ENCODE peak calls at places on chromosomes 13 and 19, in eight cellular contexts. C, E, A, D, M, N, X and P are unnamed samples.

GRCh38 chr19:7119582-7119981 is 50.1 kb downstream of the ZNF557 start:
- DNase-seq in C (no peak), E (no peak), A (no peak), D (no peak), M (no peak), N (no peak), X (no peak), P (no peak)

GRCh38 chr19:53112286-53112685 is 9.1 kb upstream of the ZNF160 start:
- DNase-seq in C (no peak), E (no peak), A (no peak), D (no peak), M (no peak), N (no peak), X (no peak), P (no peak)

GRCh38 chr13:111314852-111315251 is 5.6 kb upstream of the TEX29 start:
- DNase-seq in C (no peak), E (no peak), A (no peak), D (no peak), M (no peak), N (no peak), X (no peak), P (no peak)

GRCh38 chr19:6204212-6204611 is 68.7 kb downstream of the ACSBG2 start:
- DNase-seq in C (no peak), E (no peak), A (no peak), D (no peak), M (no peak), N (no peak), X (no peak), P (no peak)

GRCh38 chr19:42028304-42029216 is 34.5 kb upstream of the ATP1A3 start:
- DNase-seq in C (no peak), E (no peak), A (no peak), D (no peak), M (no peak), N (no peak), X (no peak), P (no peak)

GRCh38 chr19:38060346-38060745 is 153.3 kb downstream of the SIPA1L3 start:
- DNase-seq in C (no peak), E (no peak), A (no peak), D (no peak), M (no peak), N (no peak), X (no peak), P (no peak)

GRCh38 chr19:40604647-40605200 is 3.6 kb downstream of the LTBP4 start:
- DNase-seq in C (no peak), E (no peak), A (no peak), D (no peak), M (no peak), N (no peak), X (no peak), P (no peak)

GRCh38 chr13:40613192-40613818 is 53.1 kb downstream of the FOXO1 start:
- DNase-seq in C (peak; percentile 60), E (peak; percentile 25), A (peak; percentile 32), D (no peak), M (no peak), N (peak; percentile 56), X (no peak), P (no peak)

GRCh38 chr19:29378543-29379105 is 147.2 kb upstream of the VSTM2B start:
- DNase-seq in C (no peak), E (no peak), A (no peak), D (no peak), M (peak; percentile 19), N (no peak), X (no peak), P (no peak)

GRCh38 chr13:28336193-28336657 is 158.7 kb downstream of the FLT1 start:
- DNase-seq in C (no peak), E (no peak), A (no peak), D (peak; percentile 32), M (no peak), N (no peak), X (no peak), P (no peak)

GRCh38 chr13:76717092-76717491 is 169.1 kb downstream of the KCTD12 start:
- DNase-seq in C (no peak), E (no peak), A (no peak), D (peak; percentile 50), M (no peak), N (no peak), X (no peak), P (no peak)

GRCh38 chr19:13920940-13921744 is 15.1 kb downstream of the CC2D1A start:
- DNase-seq in C (no peak), E (no peak), A (peak; percentile 39), D (no peak), M (no peak), N (no peak), X (no peak), P (no peak)

GRCh38 chr13:95298971-95299627 is 2.2 kb downstream of the ABCC4 start:
- DNase-seq in C (no peak), E (no peak), A (no peak), D (no peak), M (no peak), N (no peak), X (no peak), P (no peak)

GRCh38 chr13:49784886-49785570 is 7.5 kb downstream of the KPNA3 start:
- DNase-seq in C (no peak), E (no peak), A (no peak), D (no peak), M (no peak), N (no peak), X (no peak), P (no peak)

GRCh38 chr19:34316741-34317241 is 48.2 kb upstream of the GPI start:
- DNase-seq in C (no peak), E (no peak), A (no peak), D (peak; percentile 29), M (no peak), N (no peak), X (no peak), P (no peak)

GRCh38 chr13:49208619-49209018 is 11.5 kb upstream of the MLNR start:
- DNase-seq in C (no peak), E (no peak), A (no peak), D (no peak), M (no peak), N (no peak), X (no peak), P (no peak)

GRCh38 chr19:49997709-49998108 is 27.5 kb downstream of the VRK3 start:
- DNase-seq in C (no peak), E (no peak), A (no peak), D (no peak), M (no peak), N (no peak), X (no peak), P (no peak)

GRCh38 chr13:51243832-51244231 is 21.6 kb downstream of the FAM124A start:
- DNase-seq in C (no peak), E (no peak), A (peak; percentile 45), D (no peak), M (no peak), N (no peak), X (no peak), P (no peak)

GRCh38 chr19:19552811-19553210 is 14.7 kb downstream of the CILP2 start:
- DNase-seq in C (no peak), E (no peak), A (no peak), D (no peak), M (no peak), N (peak; percentile 52), X (no peak), P (no peak)

GRCh38 chr13:113120300-113121182 is 2.1 kb upstream of the F10 start:
- DNase-seq in C (no peak), E (no peak), A (no peak), D (peak; percentile 9), M (no peak), N (peak; percentile 22), X (no peak), P (no peak)

GRCh38 chr13:97225533-97225932 is 3.4 kb downstream of the MBNL2 start:
- DNase-seq in C (no peak), E (no peak), A (no peak), D (no peak), M (no peak), N (no peak), X (no peak), P (no peak)

GRCh38 chr13:84653915-84654534 is 771.8 kb upstream of the SLITRK1 start:
- DNase-seq in C (no peak), E (no peak), A (no peak), D (no peak), M (no peak), N (no peak), X (no peak), P (no peak)

GRCh38 chr19:13398780-13399726 is 107.2 kb downstream of the CACNA1A start:
- DNase-seq in C (no peak), E (no peak), A (no peak), D (no peak), M (no peak), N (no peak), X (no peak), P (no peak)

GRCh38 chr13:102251817-102252216 is 150.0 kb downstream of the FGF14 start:
- DNase-seq in C (no peak), E (no peak), A (no peak), D (no peak), M (no peak), N (no peak), X (no peak), P (no peak)

GRCh38 chr13:33101835-33102234 is 85.6 kb downstream of the KL start:
- DNase-seq in C (no peak), E (no peak), A (no peak), D (no peak), M (no peak), N (no peak), X (no peak), P (no peak)

GRCh38 chr19:19053508-19054314 is 10.1 kb upstream of the SLC25A42 start:
- DNase-seq in C (peak; percentile 69), E (peak; percentile 32), A (peak; percentile 39), D (peak; percentile 71), M (peak; percentile 13), N (peak; percentile 70), X (no peak), P (no peak)

GRCh38 chr19:53192771-53193533 is at the start of gene ZNF665:
- DNase-seq in C (peak; percentile 95), E (peak; percentile 32), A (peak; percentile 87), D (peak; percentile 92), M (peak; percentile 84), N (peak; percentile 90), X (peak; percentile 61), P (peak; percentile 81)

GRCh38 chr13:45219938-45220375 is 19.1 kb upstream of the KCTD4 start:
- DNase-seq in C (no peak), E (no peak), A (no peak), D (no peak), M (no peak), N (no peak), X (no peak), P (no peak)

GRCh38 chr19:49335071-49335783 is at the start of gene CD37:
- DNase-seq in C (peak; percentile 58), E (no peak), A (no peak), D (no peak), M (no peak), N (peak; percentile 33), X (no peak), P (no peak)

GRCh38 chr13:86572115-86572514 is 772.9 kb upstream of the SLITRK6 start:
- DNase-seq in C (no peak), E (no peak), A (no peak), D (no peak), M (no peak), N (no peak), X (no peak), P (no peak)

GRCh38 chr13:62781866-62782265 is 1366.2 kb upstream of the PCDH20 start:
- DNase-seq in C (no peak), E (no peak), A (no peak), D (no peak), M (no peak), N (no peak), X (no peak), P (no peak)

GRCh38 chr13:84571264-84571663 is 689.0 kb upstream of the SLITRK1 start:
- DNase-seq in C (no peak), E (no peak), A (no peak), D (no peak), M (no peak), N (no peak), X (no peak), P (no peak)

GRCh38 chr13:88623150-88623549 is 952.0 kb downstream of the SLITRK5 start:
- DNase-seq in C (no peak), E (no peak), A (no peak), D (no peak), M (no peak), N (no peak), X (no peak), P (no peak)

GRCh38 chr19:51024924-51025323 is 1.5 kb downstream of the KLK11 start:
- DNase-seq in C (no peak), E (no peak), A (no peak), D (no peak), M (no peak), N (no peak), X (no peak), P (no peak)